ENCODE peak calls at places on chromosomes 11 and 22, in nine cellular contexts. One of them, this sample, is unnamed. For H3K4me1, the result is how much of the 10 kb centered on the place peaks cover.

GRCh38 chr22:43231724-43232034 is 44.7 kb upstream of the TTLL12 start:
- DNase-seq in HAP-1: no peak
- DNase-seq in adipocyte: no peak
- DNase-seq in pancreas: no peak
- DNase-seq in IMR-90: no peak
- DNase-seq in colonic mucosa: no peak
- DNase-seq in fibroblast of lung: no peak
- DNase-seq in HepG2: no peak
- DNase-seq in stomach: no peak
- DNase-seq in this sample: no peak

GRCh38 chr22:49301398-49302149 is 526.1 kb downstream of the BRD1 start:
- DNase-seq in HAP-1: no peak
- DNase-seq in adipocyte: no peak
- DNase-seq in pancreas: no peak
- DNase-seq in IMR-90: no peak
- DNase-seq in colonic mucosa: no peak
- DNase-seq in fibroblast of lung: no peak
- DNase-seq in HepG2: no peak
- DNase-seq in stomach: peak
- DNase-seq in this sample: no peak

GRCh38 chr11:113949891-113950290 is 25.0 kb upstream of the HTR3A start:
- DNase-seq in HAP-1: peak
- DNase-seq in adipocyte: no peak
- DNase-seq in pancreas: no peak
- DNase-seq in IMR-90: no peak
- DNase-seq in colonic mucosa: no peak
- DNase-seq in fibroblast of lung: no peak
- DNase-seq in HepG2: no peak
- DNase-seq in stomach: no peak
- DNase-seq in this sample: no peak

GRCh38 chr11:117226388-117227385 is 5.2 kb downstream of the PCSK7 start:
- DNase-seq in HAP-1: peak
- DNase-seq in adipocyte: peak
- DNase-seq in pancreas: peak
- DNase-seq in IMR-90: peak
- DNase-seq in colonic mucosa: no peak
- DNase-seq in fibroblast of lung: peak
- DNase-seq in HepG2: peak
- DNase-seq in stomach: peak
- DNase-seq in this sample: peak

GRCh38 chr11:67626970-67627369 is 2.8 kb downstream of the NUDT8 start:
- DNase-seq in HAP-1: no peak
- DNase-seq in adipocyte: no peak
- DNase-seq in pancreas: no peak
- DNase-seq in IMR-90: no peak
- DNase-seq in colonic mucosa: no peak
- DNase-seq in fibroblast of lung: no peak
- DNase-seq in HepG2: no peak
- DNase-seq in stomach: no peak
- DNase-seq in this sample: no peak

GRCh38 chr22:36304429-36304828 is 51.5 kb downstream of the APOL1 start:
- DNase-seq in HAP-1: no peak
- DNase-seq in adipocyte: no peak
- DNase-seq in pancreas: no peak
- DNase-seq in IMR-90: peak
- DNase-seq in colonic mucosa: no peak
- DNase-seq in fibroblast of lung: no peak
- DNase-seq in HepG2: no peak
- DNase-seq in stomach: no peak
- DNase-seq in this sample: no peak

GRCh38 chr22:47166446-47167016 is 404.1 kb downstream of the TBC1D22A start:
- DNase-seq in HAP-1: no peak
- DNase-seq in adipocyte: no peak
- DNase-seq in pancreas: no peak
- DNase-seq in IMR-90: no peak
- DNase-seq in colonic mucosa: no peak
- DNase-seq in fibroblast of lung: no peak
- DNase-seq in HepG2: no peak
- DNase-seq in stomach: no peak
- DNase-seq in this sample: no peak

GRCh38 chr11:91996526-91996925 is 228.1 kb upstream of the FAT3 start:
- DNase-seq in HAP-1: no peak
- DNase-seq in adipocyte: no peak
- DNase-seq in pancreas: no peak
- DNase-seq in IMR-90: no peak
- DNase-seq in colonic mucosa: no peak
- DNase-seq in fibroblast of lung: no peak
- DNase-seq in HepG2: no peak
- DNase-seq in stomach: no peak
- DNase-seq in this sample: no peak

GRCh38 chr11:104164028-104164520 is at the start of gene PDGFD:
- DNase-seq in HAP-1: peak
- DNase-seq in adipocyte: peak
- DNase-seq in pancreas: peak
- DNase-seq in IMR-90: peak
- DNase-seq in colonic mucosa: peak
- DNase-seq in fibroblast of lung: peak
- DNase-seq in HepG2: peak
- DNase-seq in stomach: peak
- DNase-seq in this sample: no peak

GRCh38 chr11:33257160-33257896 is at the start of gene HIPK3:
- DNase-seq in HAP-1: peak
- DNase-seq in adipocyte: peak
- DNase-seq in pancreas: peak
- DNase-seq in IMR-90: peak
- DNase-seq in colonic mucosa: peak
- DNase-seq in fibroblast of lung: peak
- DNase-seq in HepG2: peak
- DNase-seq in stomach: peak
- DNase-seq in this sample: peak

GRCh38 chr11:9001736-9002135 is 2.1 kb downstream of the NRIP3 start:
- DNase-seq in HAP-1: no peak
- DNase-seq in adipocyte: peak
- DNase-seq in pancreas: no peak
- DNase-seq in IMR-90: peak
- DNase-seq in colonic mucosa: no peak
- DNase-seq in fibroblast of lung: peak
- DNase-seq in HepG2: no peak
- DNase-seq in stomach: no peak
- DNase-seq in this sample: no peak

GRCh38 chr11:113356203-113356602 is 31.4 kb upstream of the ANKK1 start:
- DNase-seq in HAP-1: no peak
- DNase-seq in adipocyte: no peak
- DNase-seq in pancreas: no peak
- DNase-seq in IMR-90: no peak
- DNase-seq in colonic mucosa: no peak
- DNase-seq in fibroblast of lung: no peak
- DNase-seq in HepG2: no peak
- DNase-seq in stomach: no peak
- DNase-seq in this sample: no peak

GRCh38 chr11:325796-326591 is 5.3 kb upstream of the IFITM3 start:
- DNase-seq in HAP-1: no peak
- DNase-seq in adipocyte: no peak
- DNase-seq in pancreas: no peak
- DNase-seq in IMR-90: no peak
- DNase-seq in colonic mucosa: no peak
- DNase-seq in fibroblast of lung: no peak
- DNase-seq in HepG2: no peak
- DNase-seq in stomach: no peak
- DNase-seq in this sample: no peak
- H3K4me1 ChIP-seq in HAP-1: under half
- H3K4me1 ChIP-seq in adipocyte: under half
- H3K4me1 ChIP-seq in pancreas: under half
- H3K4me1 ChIP-seq in IMR-90: under half
- H3K4me1 ChIP-seq in colonic mucosa: under half
- H3K4me1 ChIP-seq in fibroblast of lung: under half
- H3K4me1 ChIP-seq in HepG2: half or more
- H3K4me1 ChIP-seq in stomach: under half
- H3K4me1 ChIP-seq in this sample: under half

GRCh38 chr22:45760682-45761081 is 89.0 kb downstream of the ATXN10 start:
- DNase-seq in HAP-1: no peak
- DNase-seq in adipocyte: no peak
- DNase-seq in pancreas: no peak
- DNase-seq in IMR-90: no peak
- DNase-seq in colonic mucosa: no peak
- DNase-seq in fibroblast of lung: no peak
- DNase-seq in HepG2: no peak
- DNase-seq in stomach: no peak
- DNase-seq in this sample: no peak

GRCh38 chr22:45764051-45764450 is 92.4 kb downstream of the ATXN10 start:
- DNase-seq in HAP-1: no peak
- DNase-seq in adipocyte: no peak
- DNase-seq in pancreas: no peak
- DNase-seq in IMR-90: no peak
- DNase-seq in colonic mucosa: no peak
- DNase-seq in fibroblast of lung: no peak
- DNase-seq in HepG2: no peak
- DNase-seq in stomach: no peak
- DNase-seq in this sample: no peak

GRCh38 chr22:45762545-45763235 is 91.1 kb downstream of the ATXN10 start:
- DNase-seq in HAP-1: no peak
- DNase-seq in adipocyte: no peak
- DNase-seq in pancreas: no peak
- DNase-seq in IMR-90: peak
- DNase-seq in colonic mucosa: no peak
- DNase-seq in fibroblast of lung: peak
- DNase-seq in HepG2: no peak
- DNase-seq in stomach: no peak
- DNase-seq in this sample: no peak

GRCh38 chr22:45758603-45759002 is 87.0 kb downstream of the ATXN10 start:
- DNase-seq in HAP-1: peak
- DNase-seq in adipocyte: no peak
- DNase-seq in pancreas: no peak
- DNase-seq in IMR-90: no peak
- DNase-seq in colonic mucosa: no peak
- DNase-seq in fibroblast of lung: no peak
- DNase-seq in HepG2: no peak
- DNase-seq in stomach: no peak
- DNase-seq in this sample: no peak

DNA sequence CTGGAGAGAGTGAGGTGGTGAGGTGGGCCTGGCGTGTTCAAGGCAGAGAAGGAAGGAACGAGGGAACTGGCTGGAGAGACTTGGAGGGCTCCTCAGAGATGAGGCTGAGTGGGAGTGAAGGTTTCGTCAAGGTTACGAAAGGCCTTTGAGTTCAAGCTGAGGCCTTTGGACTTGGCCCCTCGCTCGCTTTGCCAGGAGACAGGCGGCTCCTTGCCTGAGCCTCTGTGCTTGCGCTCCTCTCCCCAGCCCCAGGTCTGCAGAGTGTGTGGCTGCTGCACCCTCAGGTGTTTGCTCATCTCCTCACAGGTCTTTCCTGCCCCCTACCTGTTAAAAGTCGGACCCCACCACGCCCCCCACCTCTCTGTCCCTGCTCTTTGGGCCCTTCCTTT is 91.6 kb downstream of the ATXN10 start:
- DNase-seq in HAP-1: no peak
- DNase-seq in adipocyte: no peak
- DNase-seq in pancreas: no peak
- DNase-seq in IMR-90: no peak
- DNase-seq in colonic mucosa: no peak
- DNase-seq in fibroblast of lung: no peak
- DNase-seq in HepG2: no peak
- DNase-seq in stomach: no peak
- DNase-seq in this sample: peak
- H3K4me1 ChIP-seq in HAP-1: under half
- H3K4me1 ChIP-seq in adipocyte: under half
- H3K4me1 ChIP-seq in pancreas: under half
- H3K4me1 ChIP-seq in IMR-90: under half
- H3K4me1 ChIP-seq in colonic mucosa: under half
- H3K4me1 ChIP-seq in fibroblast of lung: under half
- H3K4me1 ChIP-seq in HepG2: under half
- H3K4me1 ChIP-seq in stomach: under half
- H3K4me1 ChIP-seq in this sample: under half

GRCh38 chr11:110447343-110447742 is 17.6 kb downstream of the FDX1 start:
- DNase-seq in HAP-1: no peak
- DNase-seq in adipocyte: no peak
- DNase-seq in pancreas: no peak
- DNase-seq in IMR-90: no peak
- DNase-seq in colonic mucosa: no peak
- DNase-seq in fibroblast of lung: no peak
- DNase-seq in HepG2: no peak
- DNase-seq in stomach: no peak
- DNase-seq in this sample: no peak
- H3K4me1 ChIP-seq in HAP-1: under half
- H3K4me1 ChIP-seq in adipocyte: under half
- H3K4me1 ChIP-seq in pancreas: under half
- H3K4me1 ChIP-seq in IMR-90: under half
- H3K4me1 ChIP-seq in colonic mucosa: under half
- H3K4me1 ChIP-seq in fibroblast of lung: under half
- H3K4me1 ChIP-seq in HepG2: under half
- H3K4me1 ChIP-seq in stomach: under half
- H3K4me1 ChIP-seq in this sample: under half

GRCh38 chr11:35623708-35624168 is 5.5 kb downstream of the FJX1 start:
- DNase-seq in HAP-1: no peak
- DNase-seq in adipocyte: peak
- DNase-seq in pancreas: no peak
- DNase-seq in IMR-90: peak
- DNase-seq in colonic mucosa: no peak
- DNase-seq in fibroblast of lung: peak
- DNase-seq in HepG2: no peak
- DNase-seq in stomach: no peak
- DNase-seq in this sample: no peak

GRCh38 chr11:35629914-35630313 is 11.7 kb downstream of the FJX1 start:
- DNase-seq in HAP-1: no peak
- DNase-seq in adipocyte: peak
- DNase-seq in pancreas: no peak
- DNase-seq in IMR-90: peak
- DNase-seq in colonic mucosa: no peak
- DNase-seq in fibroblast of lung: peak
- DNase-seq in HepG2: peak
- DNase-seq in stomach: no peak
- DNase-seq in this sample: peak

GRCh38 chr11:35622070-35622469 is 3.8 kb downstream of the FJX1 start:
- DNase-seq in HAP-1: no peak
- DNase-seq in adipocyte: peak
- DNase-seq in pancreas: no peak
- DNase-seq in IMR-90: peak
- DNase-seq in colonic mucosa: no peak
- DNase-seq in fibroblast of lung: peak
- DNase-seq in HepG2: peak
- DNase-seq in stomach: no peak
- DNase-seq in this sample: no peak

GRCh38 chr11:35629511-35629910 is 11.3 kb downstream of the FJX1 start:
- DNase-seq in HAP-1: no peak
- DNase-seq in adipocyte: no peak
- DNase-seq in pancreas: no peak
- DNase-seq in IMR-90: no peak
- DNase-seq in colonic mucosa: no peak
- DNase-seq in fibroblast of lung: no peak
- DNase-seq in HepG2: no peak
- DNase-seq in stomach: no peak
- DNase-seq in this sample: no peak

DNA sequence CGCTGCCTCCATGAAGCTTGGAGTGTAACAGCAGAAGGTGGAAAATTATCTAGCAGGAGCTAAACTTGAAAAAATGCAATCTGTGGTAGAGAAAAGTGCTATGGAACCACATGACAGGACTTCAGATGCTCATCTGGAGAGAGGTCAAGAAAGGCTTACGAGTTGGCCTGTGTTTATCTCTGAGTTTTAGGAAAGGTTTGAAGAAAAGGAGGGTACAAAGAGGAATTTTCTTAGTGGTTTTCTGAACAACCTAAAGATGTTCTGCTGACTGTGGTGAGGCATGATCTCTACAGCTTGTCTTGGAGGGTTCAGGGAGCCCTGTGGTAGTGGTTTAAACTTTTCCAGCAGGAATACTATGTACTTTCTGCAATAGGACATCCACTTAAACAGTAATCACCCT is 8.3 kb downstream of the FJX1 start:
- DNase-seq in HAP-1: no peak
- DNase-seq in adipocyte: no peak
- DNase-seq in pancreas: no peak
- DNase-seq in IMR-90: no peak
- DNase-seq in colonic mucosa: no peak
- DNase-seq in fibroblast of lung: no peak
- DNase-seq in HepG2: no peak
- DNase-seq in stomach: no peak
- DNase-seq in this sample: no peak
- H3K4me1 ChIP-seq in HAP-1: under half
- H3K4me1 ChIP-seq in adipocyte: under half
- H3K4me1 ChIP-seq in pancreas: under half
- H3K4me1 ChIP-seq in IMR-90: under half
- H3K4me1 ChIP-seq in colonic mucosa: under half
- H3K4me1 ChIP-seq in fibroblast of lung: under half
- H3K4me1 ChIP-seq in HepG2: under half
- H3K4me1 ChIP-seq in stomach: under half
- H3K4me1 ChIP-seq in this sample: under half

This sample was measured in Caco-2.